ENCODE peak calls at places on chromosomes 5 and 9, in nine cellular contexts. D, A, L, B, V, F, E, P and J are unnamed samples.

GRCh38 chr9:133804199-133804598 is 66.0 kb upstream of the SARDH start:
- DNase-seq in D (no peak), A (no peak), L (no peak), B (no peak), V (no peak), F (no peak), E (no peak), P (no peak), J (no peak)

GRCh38 chr9:132032584-132032945 is 47.1 kb downstream of the MED27 start:
- DNase-seq in D (no peak), A (no peak), L (no peak), B (peak), V (no peak), F (no peak), E (no peak), P (no peak), J (no peak)

GRCh38 chr5:136374638-136375037 is 9.3 kb upstream of the TRPC7 start:
- DNase-seq in D (no peak), A (no peak), L (no peak), B (peak), V (no peak), F (no peak), E (no peak), P (peak), J (no peak)

GRCh38 chr5:127586371-127586770 is 62.5 kb upstream of the CTXN3 start:
- DNase-seq in D (no peak), A (no peak), L (no peak), B (no peak), V (no peak), F (no peak), E (no peak), P (no peak), J (no peak)

GRCh38 chr9:124776952-124777645 is at the start of gene OLFML2A:
- DNase-seq in D (no peak), A (no peak), L (no peak), B (peak), V (peak), F (no peak), E (no peak), P (peak), J (no peak)

GRCh38 chr5:53478411-53479044 is 1.9 kb upstream of the FST start:
- DNase-seq in D (peak), A (no peak), L (peak), B (peak), V (peak), F (peak), E (peak), P (peak), J (no peak)

GRCh38 chr5:122999947-123000563 is 36.5 kb downstream of the PPIC start:
- DNase-seq in D (peak), A (peak), L (no peak), B (peak), V (no peak), F (peak), E (no peak), P (peak), J (no peak)

GRCh38 chr5:80093796-80094195 is 58.6 kb downstream of the THBS4 start:
- DNase-seq in D (no peak), A (no peak), L (no peak), B (no peak), V (peak), F (no peak), E (no peak), P (no peak), J (no peak)

GRCh38 chr9:27386759-27387158 is 89.8 kb upstream of the EQTN start:
- DNase-seq in D (no peak), A (no peak), L (no peak), B (no peak), V (no peak), F (no peak), E (no peak), P (no peak), J (no peak)

GRCh38 chr5:57778528-57779175 is 296.0 kb upstream of the ACTBL2 start:
- DNase-seq in D (no peak), A (no peak), L (no peak), B (peak), V (no peak), F (no peak), E (no peak), P (peak), J (no peak)

GRCh38 chr5:141430332-141431113 is at the start of gene PCDHGA12:
- DNase-seq in D (no peak), A (peak), L (peak), B (no peak), V (no peak), F (peak), E (no peak), P (no peak), J (no peak)

GRCh38 chr9:120717194-120717593 is 2.9 kb upstream of the MEGF9 start:
- DNase-seq in D (no peak), A (no peak), L (no peak), B (no peak), V (no peak), F (no peak), E (no peak), P (no peak), J (no peak)

GRCh38 chr5:37696190-37697021 is 143.4 kb downstream of the GDNF start:
- DNase-seq in D (no peak), A (no peak), L (no peak), B (peak), V (peak), F (peak), E (peak), P (peak), J (no peak)